ENCODE peak calls at places on chromosomes 6 and 20, in six cellular contexts. One of them, this sample, is unnamed.

GRCh38 chr20:53829086-53829703 is 235.6 kb upstream of the ZNF217 start:
- DNase-seq in Daoy: peak
- DNase-seq in NAMALWA: peak
- DNase-seq in stimulated activated naive CD4-positive, alpha-beta T cell: no peak
- DNase-seq in lower lobe of right lung: no peak
- DNase-seq in thyroid gland: no peak
- DNase-seq in this sample: peak

GRCh38 chr6:42431356-42431755 is 20.4 kb downstream of the TRERF1 start:
- DNase-seq in thyroid gland: no peak
- DNase-seq in lower lobe of right lung: no peak
- DNase-seq in Daoy: no peak
- DNase-seq in NAMALWA: no peak
- DNase-seq in stimulated activated naive CD4-positive, alpha-beta T cell: no peak
- DNase-seq in this sample: no peak

GRCh38 chr20:33415948-33416347 is 14.6 kb upstream of the CDK5RAP1 start:
- DNase-seq in lower lobe of right lung: no peak
- DNase-seq in Daoy: peak
- DNase-seq in thyroid gland: peak
- DNase-seq in stimulated activated naive CD4-positive, alpha-beta T cell: no peak
- DNase-seq in NAMALWA: peak
- DNase-seq in this sample: peak

GRCh38 chr6:137351890-137352289 is 132.7 kb upstream of the IFNGR1 start:
- DNase-seq in NAMALWA: no peak
- DNase-seq in lower lobe of right lung: no peak
- DNase-seq in Daoy: no peak
- DNase-seq in thyroid gland: no peak
- DNase-seq in stimulated activated naive CD4-positive, alpha-beta T cell: no peak
- DNase-seq in this sample: no peak

GRCh38 chr6:159720708-159721107 is 6.6 kb upstream of the WTAP start:
- DNase-seq in lower lobe of right lung: no peak
- DNase-seq in Daoy: peak
- DNase-seq in NAMALWA: peak
- DNase-seq in thyroid gland: no peak
- DNase-seq in stimulated activated naive CD4-positive, alpha-beta T cell: peak
- DNase-seq in this sample: peak

GRCh38 chr6:38161754-38162492 is 342.4 kb downstream of the ZFAND3 start:
- DNase-seq in Daoy: no peak
- DNase-seq in thyroid gland: no peak
- DNase-seq in lower lobe of right lung: no peak
- DNase-seq in stimulated activated naive CD4-positive, alpha-beta T cell: no peak
- DNase-seq in NAMALWA: no peak
- DNase-seq in this sample: no peak

GRCh38 chr6:52399511-52400315 is 20.4 kb upstream of the EFHC1 start:
- DNase-seq in thyroid gland: peak
- DNase-seq in Daoy: peak
- DNase-seq in NAMALWA: peak
- DNase-seq in lower lobe of right lung: no peak
- DNase-seq in stimulated activated naive CD4-positive, alpha-beta T cell: peak
- DNase-seq in this sample: peak

GRCh38 chr6:10554826-10555225 is 33.7 kb downstream of the GCNT2 start:
- DNase-seq in NAMALWA: no peak
- DNase-seq in thyroid gland: no peak
- DNase-seq in lower lobe of right lung: no peak
- DNase-seq in stimulated activated naive CD4-positive, alpha-beta T cell: no peak
- DNase-seq in Daoy: no peak
- DNase-seq in this sample: no peak

GRCh38 chr20:25318471-25319240 is 70.8 kb downstream of the PYGB start:
- DNase-seq in NAMALWA: peak
- DNase-seq in Daoy: no peak
- DNase-seq in thyroid gland: no peak
- DNase-seq in stimulated activated naive CD4-positive, alpha-beta T cell: no peak
- DNase-seq in lower lobe of right lung: peak
- DNase-seq in this sample: no peak

GRCh38 chr6:97195117-97195516 is 87.9 kb downstream of the MMS22L start:
- DNase-seq in lower lobe of right lung: no peak
- DNase-seq in stimulated activated naive CD4-positive, alpha-beta T cell: no peak
- DNase-seq in thyroid gland: peak
- DNase-seq in NAMALWA: no peak
- DNase-seq in Daoy: peak
- DNase-seq in this sample: peak

GRCh38 chr6:22442826-22443225 is 126.5 kb upstream of the HDGFL1 start:
- DNase-seq in NAMALWA: no peak
- DNase-seq in Daoy: no peak
- DNase-seq in thyroid gland: no peak
- DNase-seq in stimulated activated naive CD4-positive, alpha-beta T cell: no peak
- DNase-seq in lower lobe of right lung: no peak
- DNase-seq in this sample: no peak

GRCh38 chr6:112562348-112563220 is 215.5 kb downstream of the RFPL4B start:
- DNase-seq in thyroid gland: no peak
- DNase-seq in stimulated activated naive CD4-positive, alpha-beta T cell: no peak
- DNase-seq in lower lobe of right lung: no peak
- DNase-seq in NAMALWA: no peak
- DNase-seq in Daoy: peak
- DNase-seq in this sample: peak

GRCh38 chr6:89360415-89360999 is 8.0 kb upstream of the UBE2J1 start:
- DNase-seq in lower lobe of right lung: no peak
- DNase-seq in NAMALWA: no peak
- DNase-seq in Daoy: peak
- DNase-seq in stimulated activated naive CD4-positive, alpha-beta T cell: no peak
- DNase-seq in thyroid gland: no peak
- DNase-seq in this sample: no peak

GRCh38 chr6:19831358-19831757 is 5.8 kb upstream of the ID4 start:
- DNase-seq in Daoy: no peak
- DNase-seq in lower lobe of right lung: no peak
- DNase-seq in stimulated activated naive CD4-positive, alpha-beta T cell: no peak
- DNase-seq in NAMALWA: no peak
- DNase-seq in thyroid gland: no peak
- DNase-seq in this sample: no peak